ENCODE peak calls at places on chromosomes 11 and 22, in six cellular contexts. F is activated CD4-positive, alpha-beta T cell treated with anti-CD3 and anti-CD28 coated beads for 36 hours; I is activated T-helper 1 cell treated with Interleukin-2 at 50 U/mL for 16 hours; V is HFF-Myc; C is ovary; W is hypothalamus. K is an unnamed sample.

GRCh38 chr11:31325162-31325561 is 44.4 kb downstream of the DCDC1 start:
- DNase-seq in F (no peak), I (no peak), V (peak; percentile 6), C (no peak), W (no peak), K (peak; percentile 92)

GRCh38 chr11:77214557-77214956 is 86.5 kb downstream of the MYO7A start:
- DNase-seq in F (no peak), I (no peak), V (no peak), C (no peak), W (no peak), K (no peak)

GRCh38 chr11:65958774-65959420 is 2.6 kb upstream of the SART1 start:
- DNase-seq in F (no peak), I (no peak), V (no peak), C (no peak), W (no peak), K (no peak)

GRCh38 chr11:68128682-68129327 is 7.6 kb upstream of the CHKA start:
- DNase-seq in F (no peak), I (no peak), V (no peak), C (peak; percentile 91), W (no peak), K (no peak)

GRCh38 chr22:22552630-22553029 is 6.4 kb downstream of the PRAME start:
- DNase-seq in F (no peak), I (no peak), V (no peak), C (no peak), W (no peak), K (no peak)

GRCh38 chr22:32177221-32177765 is 18.2 kb upstream of the C22orf42 start:
- DNase-seq in F (no peak), I (no peak), V (no peak), C (no peak), W (no peak), K (no peak)

GRCh38 chr11:117595440-117595839 is 201.6 kb downstream of the DSCAML1 start:
- DNase-seq in F (no peak), I (no peak), V (no peak), C (no peak), W (no peak), K (no peak)

GRCh38 chr11:116177521-116178220 is 595.1 kb downstream of the BUD13 start:
- DNase-seq in F (no peak), I (no peak), V (no peak), C (no peak), W (no peak), K (no peak)

GRCh38 chr11:117861151-117862018 is 15.1 kb downstream of the FXYD6 start:
- DNase-seq in F (no peak), I (no peak), V (no peak), C (no peak), W (no peak), K (no peak)

GRCh38 chr11:75719089-75719638 is 1.5 kb downstream of the MOGAT2 start:
- DNase-seq in F (no peak), I (no peak), V (no peak), C (no peak), W (no peak), K (no peak)

GRCh38 chr11:79609511-79609910 is 168.7 kb upstream of the TENM4 start:
- DNase-seq in F (no peak), I (no peak), V (no peak), C (no peak), W (no peak), K (no peak)